ENCODE peak calls at places on chromosomes 11 and 22, in four cellular contexts. B, K, H and S are unnamed samples.
A peak's percentile ranks its signal among the peaks of the same experiment; 100 is the strongest.

GRCh38 chr11:95706974-95707387 is 82.6 kb downstream of the FAM76B start:
- DNase-seq in H (no peak), B (no peak), K (no peak), S (no peak)

GRCh38 chr11:67054851-67055523 is 1.7 kb upstream of the RHOD start:
- DNase-seq in K (peak; percentile 79), B (peak; percentile 74), H (peak; percentile 96), S (peak; percentile 81)

GRCh38 chr11:69828276-69828970 is 9.2 kb upstream of the FGF3 start:
- DNase-seq in B (no peak), H (no peak), K (no peak), S (no peak)

GRCh38 chr11:15967166-15967565 is 389.2 kb downstream of the SOX6 start:
- DNase-seq in H (peak; percentile 13), B (no peak), K (peak; percentile 52), S (no peak)

GRCh38 chr22:34903416-34903815 is 162.5 kb upstream of the ISX start:
- DNase-seq in B (no peak), H (no peak), K (no peak), S (no peak)

GRCh38 chr11:123217897-123218296 is 22.8 kb upstream of the CLMP start:
- DNase-seq in B (no peak), H (no peak), K (no peak), S (no peak)

GRCh38 chr22:37560682-37561208 is 465 bp downstream of the CDC42EP1 start:
- DNase-seq in K (peak; percentile 85), H (no peak), B (no peak), S (peak; percentile 84)

GRCh38 chr11:96199563-96200025 is 143.4 kb downstream of the MAML2 start:
- DNase-seq in B (no peak), H (no peak), K (peak; percentile 88), S (peak; percentile 62)

GRCh38 chr11:8066911-8067455 is 14.0 kb upstream of the TUB start:
- DNase-seq in H (no peak), K (peak; percentile 24), B (peak; percentile 20), S (no peak)

GRCh38 chr11:100403817-100404216 is 283.3 kb upstream of the ARHGAP42 start:
- DNase-seq in K (peak; percentile 12), B (no peak), H (no peak), S (peak; percentile 56)

GRCh38 chr11:82239498-82239897 is 494.2 kb downstream of the FAM181B start:
- DNase-seq in B (no peak), H (no peak), K (no peak), S (no peak)

GRCh38 chr11:65448418-65449196 is 26.0 kb downstream of the NEAT1 start:
- DNase-seq in B (peak; percentile 26), H (no peak), K (peak; percentile 85), S (no peak)

GRCh38 chr22:38832005-38832978 is 11.5 kb downstream of the NPTXR start:
- DNase-seq in K (no peak), B (no peak), H (no peak), S (no peak)

GRCh38 chr11:78325274-78325781 is 92.3 kb downstream of the GAB2 start:
- DNase-seq in K (no peak), H (no peak), B (no peak), S (no peak)

GRCh38 chr11:18367431-18367830 is 26.9 kb upstream of the LDHA start:
- DNase-seq in H (no peak), B (no peak), K (peak; percentile 33), S (no peak)

GRCh38 chr11:64834723-64835615 is 9.5 kb downstream of the CDC42BPG start:
- DNase-seq in K (peak; percentile 59), B (peak; percentile 90), H (peak; percentile 58), S (no peak)

GRCh38 chr22:33440756-33441155 is 382.6 kb upstream of the SYN3 start:
- DNase-seq in K (no peak), B (no peak), H (no peak), S (no peak)

GRCh38 chr22:36734171-36735058 is 30.9 kb upstream of the CACNG2 start:
- DNase-seq in K (peak; percentile 34), B (peak; percentile 21), H (no peak), S (no peak)

GRCh38 chr22:42623301-42623751 is 8.6 kb upstream of the POLDIP3 start:
- DNase-seq in K (no peak), H (no peak), B (peak; percentile 78), S (no peak)

GRCh38 chr11:71454470-71455113 is 1.6 kb downstream of the NADSYN1 start:
- DNase-seq in K (no peak), H (no peak), B (no peak), S (no peak)

GRCh38 chr22:12697441-12697840 is 2830.6 kb upstream of the OR11H1 start:
- DNase-seq in H (no peak), B (no peak), K (no peak), S (no peak)

GRCh38 chr22:24952837-24953293 is 349 bp downstream of the KIAA1671 start:
- DNase-seq in K (peak; percentile 57), B (peak; percentile 61), H (peak; percentile 73), S (no peak)
- H3K4me3 ChIP-seq in K (peak overlapping the region; percentile 41), B (peak overlapping the region; percentile 79), H (peak overlapping the region; percentile 67), S (peak overlapping the region; percentile 47)

GRCh38 chr11:61971177-61972111 is 4.0 kb upstream of the FTH1 start:
- DNase-seq in K (peak; percentile 100), B (peak; percentile 96), H (peak; percentile 88), S (peak; percentile 100)
- H3K4me1 ChIP-seq in K (peaks cover 27% of the 10 kb centered on the region), B (peaks cover 79% of the 10 kb centered on the region), H (peaks cover 78% of the 10 kb centered on the region), S (peaks cover 59% of the 10 kb centered on the region)

GRCh38 chr11:128506384-128506783 is 81.0 kb downstream of the ETS1 start:
- DNase-seq in H (no peak), B (no peak), K (no peak), S (no peak)

GRCh38 chr11:128506999-128507591 is 80.3 kb downstream of the ETS1 start:
- DNase-seq in H (peak; percentile 72), K (peak; percentile 93), B (peak; percentile 81), S (peak; percentile 75)

GRCh38 chr11:128508785-128509518 is 78.4 kb downstream of the ETS1 start:
- DNase-seq in H (no peak), B (no peak), K (no peak), S (no peak)

GRCh38 chr11:128509990-128510389 is 77.4 kb downstream of the ETS1 start:
- DNase-seq in B (no peak), H (no peak), K (peak; percentile 40), S (no peak)

DNA sequence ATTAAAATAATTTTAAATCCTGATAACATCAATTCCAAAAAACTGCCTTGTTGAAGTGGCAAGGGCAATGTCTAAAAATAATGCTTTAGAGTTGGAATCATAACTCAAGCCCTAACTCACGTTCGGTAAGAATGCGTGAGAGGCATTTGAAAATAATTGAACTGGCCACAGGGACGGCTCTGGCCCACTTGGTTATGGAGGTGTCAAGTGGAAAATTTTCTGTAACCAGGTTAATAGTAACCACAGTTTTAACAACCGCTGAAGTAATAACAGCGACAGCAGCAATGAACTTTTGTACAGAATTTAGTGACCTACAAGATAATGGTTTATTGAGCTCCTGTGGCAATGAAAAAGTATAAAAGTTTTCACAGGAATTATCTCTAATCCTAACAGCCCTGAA is 79.4 kb downstream of the ETS1 start:
- DNase-seq in B (no peak), K (no peak), H (no peak), S (no peak)
- H3K4me3 ChIP-seq in B (peak overlapping the region; percentile 11), K (no peak overlapping the region), H (peak overlapping the region; percentile 39), S (no peak overlapping the region)

GRCh38 chr11:47070769-47071168 is 105.9 kb downstream of the ARFGAP2 start:
- DNase-seq in H (no peak), B (no peak), K (no peak), S (no peak)

GRCh38 chr11:47062736-47063135 is 113.9 kb downstream of the ARFGAP2 start:
- DNase-seq in H (no peak), K (no peak), B (no peak), S (no peak)

GRCh38 chr11:47071341-47071740 is 105.3 kb downstream of the ARFGAP2 start:
- DNase-seq in B (no peak), K (no peak), H (no peak), S (no peak)

GRCh38 chr11:47071871-47072270 is 104.8 kb downstream of the ARFGAP2 start:
- DNase-seq in K (no peak), H (no peak), B (no peak), S (no peak)

GRCh38 chr11:47067401-47067800 is 109.3 kb downstream of the ARFGAP2 start:
- DNase-seq in H (no peak), B (no peak), K (no peak), S (no peak)
- H3K4me1 ChIP-seq in H (peaks cover 19% of the 10 kb centered on the region), B (no peaks in the 10 kb centered on the region), K (no peaks in the 10 kb centered on the region), S (no peaks in the 10 kb centered on the region)

DNA sequence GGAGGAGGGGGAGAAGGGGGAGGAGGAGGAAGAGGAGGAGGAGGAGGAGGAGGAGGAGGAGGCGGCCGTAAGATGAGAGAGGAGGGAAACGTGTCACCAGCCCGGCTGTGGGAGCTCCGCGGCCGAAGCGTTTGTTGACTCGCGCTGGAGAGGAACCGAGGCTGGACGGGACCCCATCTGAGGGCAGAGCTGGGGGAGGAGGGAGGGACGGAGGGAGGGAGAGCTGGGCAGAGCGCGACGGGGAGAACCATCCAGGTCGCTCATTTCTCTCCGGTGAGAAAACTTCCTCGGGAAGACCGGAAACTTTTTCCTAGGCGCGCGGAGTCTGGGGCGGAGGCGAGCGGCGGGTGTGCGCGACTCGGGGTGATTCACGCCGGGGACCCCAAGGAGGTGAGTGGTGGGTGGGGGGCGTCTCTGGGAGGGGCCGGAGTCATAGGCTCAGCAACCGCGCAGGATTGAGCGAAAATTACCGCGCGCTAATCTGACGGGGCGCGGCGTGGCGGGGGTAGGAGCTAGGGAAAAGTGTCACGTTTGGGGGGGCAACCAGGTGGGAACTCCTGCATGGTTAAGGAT is 80.3 kb downstream of the PRR5L start:
- DNase-seq in K (peak; percentile 57), B (peak; percentile 32), H (no peak), S (peak; percentile 54)
- H3K4me3 ChIP-seq in K (peak overlapping the region; percentile 39), B (peak overlapping the region; percentile 80), H (peak overlapping the region; percentile 70), S (peak overlapping the region; percentile 71)

DNA sequence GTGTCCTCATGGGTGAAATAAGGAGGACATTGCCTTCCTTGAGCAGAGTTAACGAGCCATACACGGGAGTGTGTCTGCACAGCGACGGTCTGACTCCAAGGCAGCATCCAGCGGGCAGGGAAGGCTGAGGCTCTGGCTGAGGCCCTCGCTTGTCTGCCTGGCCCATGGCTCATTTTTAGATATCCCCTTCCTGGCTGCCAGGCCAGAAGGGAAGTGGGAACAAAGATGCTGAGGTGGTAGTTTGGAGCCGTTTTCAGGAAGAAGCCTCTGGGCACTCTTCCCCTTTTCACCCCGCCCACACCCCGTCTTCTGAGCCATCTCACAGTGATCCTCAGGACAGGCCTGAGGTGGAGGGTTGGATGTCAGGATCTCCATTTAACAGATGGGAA is 3.0 kb upstream of the SLCO2B1 start:
- DNase-seq in B (no peak), H (no peak), K (no peak), S (no peak)
- H3K4me1 ChIP-seq in B (no peaks in the 10 kb centered on the region), H (peaks cover 7% of the 10 kb centered on the region), K (peaks cover 15% of the 10 kb centered on the region), S (peaks cover 9% of the 10 kb centered on the region)